ENCODE peak calls at places on chromosomes 2 and 18, in four cellular contexts. One of them, this sample, is unnamed.
A peak's percentile ranks its signal among the peaks of the same experiment; 100 is the strongest.

GRCh38 chr2:28717339-28717758 is 34.3 kb upstream of the PPP1CB start:
- DNase-seq in bronchial epithelial cell: peak; percentile 79
- DNase-seq in AG04450: peak; percentile 32
- DNase-seq in pancreas: no peak
- DNase-seq in this sample: peak; percentile 91

GRCh38 chr2:60252581-60253170 is 300.8 kb downstream of the BCL11A start:
- DNase-seq in bronchial epithelial cell: no peak
- DNase-seq in AG04450: no peak
- DNase-seq in pancreas: no peak
- DNase-seq in this sample: no peak

GRCh38 chr2:26809876-26810577 is 24.2 kb downstream of the CENPA start:
- DNase-seq in AG04450: no peak
- DNase-seq in bronchial epithelial cell: no peak
- DNase-seq in pancreas: no peak
- DNase-seq in this sample: no peak

GRCh38 chr2:234550511-234551107 is 53.7 kb upstream of the ARL4C start:
- DNase-seq in AG04450: peak; percentile 78
- DNase-seq in pancreas: peak; percentile 68
- DNase-seq in bronchial epithelial cell: peak; percentile 48
- DNase-seq in this sample: peak; percentile 77

GRCh38 chr2:135212757-135213156 is 160.7 kb downstream of the RAB3GAP1 start:
- DNase-seq in AG04450: no peak
- DNase-seq in bronchial epithelial cell: no peak
- DNase-seq in pancreas: no peak
- DNase-seq in this sample: no peak

GRCh38 chr2:226002438-226002837 is 602.9 kb downstream of the NYAP2 start:
- DNase-seq in AG04450: no peak
- DNase-seq in bronchial epithelial cell: peak; percentile 89
- DNase-seq in pancreas: no peak
- DNase-seq in this sample: peak; percentile 47

GRCh38 chr18:9516437-9517064 is 41.2 kb downstream of the RALBP1 start:
- DNase-seq in bronchial epithelial cell: peak; percentile 59
- DNase-seq in pancreas: no peak
- DNase-seq in AG04450: no peak
- DNase-seq in this sample: peak; percentile 52

GRCh38 chr2:216362730-216363129 is 9.6 kb downstream of the MARCHF4 start:
- DNase-seq in bronchial epithelial cell: peak; percentile 99
- DNase-seq in pancreas: peak; percentile 54
- DNase-seq in AG04450: peak; percentile 76
- DNase-seq in this sample: peak; percentile 97

GRCh38 chr2:15948704-15948957 is 8.3 kb downstream of the MYCN start:
- DNase-seq in bronchial epithelial cell: no peak
- DNase-seq in pancreas: no peak
- DNase-seq in AG04450: no peak
- DNase-seq in this sample: no peak

GRCh38 chr2:97660775-97661417 is 2.9 kb downstream of the ACTR1B start:
- DNase-seq in pancreas: peak; percentile 12
- DNase-seq in AG04450: no peak
- DNase-seq in bronchial epithelial cell: no peak
- DNase-seq in this sample: no peak

GRCh38 chr2:41970898-41971660 is 76.7 kb upstream of the PKDCC start:
- DNase-seq in pancreas: no peak
- DNase-seq in AG04450: no peak
- DNase-seq in bronchial epithelial cell: no peak
- DNase-seq in this sample: no peak

GRCh38 chr2:229282758-229283546 is 11.9 kb upstream of the PID1 start:
- DNase-seq in bronchial epithelial cell: peak; percentile 94
- DNase-seq in pancreas: no peak
- DNase-seq in AG04450: peak; percentile 20
- DNase-seq in this sample: peak; percentile 99

GRCh38 chr2:59875836-59876235 is 677.6 kb downstream of the BCL11A start:
- DNase-seq in AG04450: no peak
- DNase-seq in pancreas: no peak
- DNase-seq in bronchial epithelial cell: no peak
- DNase-seq in this sample: no peak

GRCh38 chr2:15617778-15618448 is 26.2 kb downstream of the DDX1 start:
- DNase-seq in AG04450: no peak
- DNase-seq in bronchial epithelial cell: no peak
- DNase-seq in pancreas: no peak
- DNase-seq in this sample: no peak

GRCh38 chr2:152097291-152098032 is 1.4 kb downstream of the CACNB4 start:
- DNase-seq in pancreas: no peak
- DNase-seq in bronchial epithelial cell: peak; percentile 68
- DNase-seq in AG04450: no peak
- DNase-seq in this sample: peak; percentile 57

GRCh38 chr18:21448301-21448700 is 152.2 kb downstream of the ESCO1 start:
- DNase-seq in AG04450: no peak
- DNase-seq in bronchial epithelial cell: no peak
- DNase-seq in pancreas: no peak
- DNase-seq in this sample: no peak

GRCh38 chr2:174445248-174445647 is 41.6 kb downstream of the GPR155 start:
- DNase-seq in AG04450: no peak
- DNase-seq in bronchial epithelial cell: no peak
- DNase-seq in pancreas: no peak
- DNase-seq in this sample: no peak

GRCh38 chr2:189791338-189792042 is 7.2 kb downstream of the PMS1 start:
- DNase-seq in bronchial epithelial cell: no peak
- DNase-seq in pancreas: no peak
- DNase-seq in AG04450: no peak
- DNase-seq in this sample: peak; percentile 35

GRCh38 chr2:197121255-197121654 is 189.3 kb downstream of the ANKRD44 start:
- DNase-seq in bronchial epithelial cell: no peak
- DNase-seq in pancreas: no peak
- DNase-seq in AG04450: no peak
- DNase-seq in this sample: no peak

GRCh38 chr2:38716185-38716584 is 35.0 kb downstream of the SRSF7 start:
- DNase-seq in pancreas: no peak
- DNase-seq in bronchial epithelial cell: peak; percentile 57
- DNase-seq in AG04450: peak; percentile 63
- DNase-seq in this sample: peak; percentile 39

GRCh38 chr2:239230318-239231052 is 170.3 kb downstream of the HDAC4 start:
- DNase-seq in bronchial epithelial cell: no peak
- DNase-seq in AG04450: no peak
- DNase-seq in pancreas: no peak
- DNase-seq in this sample: no peak

GRCh38 chr18:61953161-61953560 is 60.4 kb upstream of the RNF152 start:
- DNase-seq in pancreas: no peak
- DNase-seq in AG04450: no peak
- DNase-seq in bronchial epithelial cell: no peak
- DNase-seq in this sample: no peak

GRCh38 chr2:30865892-30866681 is 58.8 kb upstream of the CAPN13 start:
- DNase-seq in AG04450: no peak
- DNase-seq in bronchial epithelial cell: no peak
- DNase-seq in pancreas: no peak
- DNase-seq in this sample: no peak

GRCh38 chr2:148617219-148617618 is 27.3 kb upstream of the EPC2 start:
- DNase-seq in bronchial epithelial cell: no peak
- DNase-seq in AG04450: no peak
- DNase-seq in pancreas: no peak
- DNase-seq in this sample: no peak

GRCh38 chr2:135948642-135949355 is 36.6 kb downstream of the DARS1 start:
- DNase-seq in pancreas: no peak
- DNase-seq in AG04450: no peak
- DNase-seq in bronchial epithelial cell: peak; percentile 94
- DNase-seq in this sample: peak; percentile 86

GRCh38 chr2:186059096-186059495 is 320.5 kb downstream of the FSIP2 start:
- DNase-seq in AG04450: no peak
- DNase-seq in bronchial epithelial cell: peak; percentile 22
- DNase-seq in pancreas: no peak
- DNase-seq in this sample: peak; percentile 18

GRCh38 chr2:11142987-11143386 is 12.3 kb upstream of the SLC66A3 start:
- DNase-seq in bronchial epithelial cell: no peak
- DNase-seq in pancreas: no peak
- DNase-seq in AG04450: no peak
- DNase-seq in this sample: no peak

GRCh38 chr2:11144077-11144723 is 11.1 kb upstream of the SLC66A3 start:
- DNase-seq in AG04450: no peak
- DNase-seq in bronchial epithelial cell: no peak
- DNase-seq in pancreas: no peak
- DNase-seq in this sample: no peak

GRCh38 chr2:11140492-11140891 is 14.8 kb upstream of the SLC66A3 start:
- DNase-seq in bronchial epithelial cell: peak; percentile 18
- DNase-seq in AG04450: no peak
- DNase-seq in pancreas: no peak
- DNase-seq in this sample: no peak

GRCh38 chr2:11141319-11141718 is 13.9 kb upstream of the SLC66A3 start:
- DNase-seq in pancreas: no peak
- DNase-seq in bronchial epithelial cell: no peak
- DNase-seq in AG04450: no peak
- DNase-seq in this sample: no peak

DNA sequence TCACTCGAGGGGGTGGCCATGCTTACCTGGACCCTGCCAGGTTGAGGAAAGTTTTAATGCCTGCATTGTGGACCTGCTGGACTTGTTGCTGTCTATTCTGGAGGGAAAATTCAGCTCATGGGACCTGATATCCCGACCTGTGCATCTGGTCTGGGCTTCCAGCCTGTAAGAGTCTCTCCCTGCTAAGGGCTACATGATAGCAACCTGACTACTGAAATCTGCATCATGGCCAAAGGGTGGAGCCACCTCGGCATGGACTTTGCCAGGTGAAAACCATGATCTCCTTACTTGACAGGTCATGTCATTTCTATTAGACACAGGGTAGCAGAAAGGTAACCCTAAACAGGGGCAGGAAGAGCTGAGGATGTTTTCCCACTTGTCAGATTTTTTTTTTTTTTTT is 12.9 kb upstream of the SLC66A3 start:
- DNase-seq in pancreas: no peak
- DNase-seq in AG04450: no peak
- DNase-seq in bronchial epithelial cell: no peak
- DNase-seq in this sample: no peak
- TF ChIP-seq CTCF in pancreas: no peak
- TF ChIP-seq CTCF in AG04450: no peak
- TF ChIP-seq CTCF in bronchial epithelial cell: no peak
- TF ChIP-seq CTCF in this sample: no peak

DNA sequence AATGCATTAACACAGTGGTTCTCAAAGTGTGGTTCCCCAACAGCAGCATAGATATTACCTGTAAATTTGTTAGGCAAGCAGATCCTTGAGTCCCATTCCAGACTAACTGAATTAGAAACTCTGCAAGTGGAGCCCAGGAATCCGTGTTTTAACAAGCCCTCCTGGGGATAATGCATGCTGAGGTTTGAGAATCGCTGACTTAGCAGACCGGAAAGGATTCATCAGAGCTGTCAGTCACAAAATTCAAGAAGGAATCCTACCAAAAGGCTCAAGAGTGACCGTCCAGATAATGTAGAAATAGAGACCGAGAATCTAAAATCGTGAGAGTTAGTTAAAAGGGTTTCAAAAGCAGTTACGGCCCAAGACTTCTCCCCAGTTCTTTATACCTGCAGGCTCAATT is 66.9 kb downstream of the LOXHD1 start:
- DNase-seq in pancreas: no peak
- DNase-seq in AG04450: no peak
- DNase-seq in bronchial epithelial cell: no peak
- DNase-seq in this sample: no peak
- TF ChIP-seq CTCF in pancreas: no peak
- TF ChIP-seq CTCF in AG04450: no peak
- TF ChIP-seq CTCF in bronchial epithelial cell: no peak
- TF ChIP-seq CTCF in this sample: no peak

GRCh38 chr2:37201766-37202165 is 5.5 kb downstream of the CEBPZOS start:
- DNase-seq in AG04450: no peak
- DNase-seq in bronchial epithelial cell: no peak
- DNase-seq in pancreas: no peak
- DNase-seq in this sample: no peak
- TF ChIP-seq CTCF in AG04450: no peak
- TF ChIP-seq CTCF in bronchial epithelial cell: no peak
- TF ChIP-seq CTCF in pancreas: no peak
- TF ChIP-seq CTCF in this sample: no peak

DNA sequence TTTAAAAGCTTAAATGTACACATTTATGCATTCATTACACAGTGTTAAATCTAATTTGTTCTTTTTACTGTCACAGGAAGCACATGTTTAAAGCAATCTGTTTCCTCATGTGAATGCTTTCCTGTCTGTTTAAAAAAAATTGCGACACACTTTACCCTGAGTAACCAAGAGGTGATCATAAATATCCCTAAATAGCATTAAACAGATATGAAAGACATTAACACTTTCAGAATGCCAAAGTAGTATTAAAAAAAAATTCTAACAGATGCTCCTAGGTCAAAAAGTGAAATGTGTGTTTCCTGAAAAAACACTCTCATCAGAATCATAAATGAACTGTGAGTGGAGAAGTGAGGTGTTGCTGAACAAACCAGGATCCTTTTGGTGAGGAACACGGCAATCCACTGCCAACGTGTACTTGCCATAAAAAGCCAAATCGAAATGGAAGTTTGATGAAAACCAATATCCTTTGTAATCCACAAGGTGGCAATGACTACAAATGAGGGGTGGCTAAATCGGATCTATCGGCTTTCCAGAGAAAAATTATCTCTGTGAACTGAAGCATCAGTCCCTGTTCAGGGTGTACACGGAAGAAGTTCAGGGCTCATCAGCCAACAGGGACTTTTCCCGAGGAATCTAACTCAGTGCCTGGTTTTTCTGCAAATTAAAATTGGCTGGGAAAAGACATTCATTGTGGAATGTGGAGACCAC is 248.9 kb downstream of the TCF4 start:
- DNase-seq in bronchial epithelial cell: peak; percentile 6
- DNase-seq in pancreas: no peak
- DNase-seq in AG04450: no peak
- DNase-seq in this sample: no peak
- TF ChIP-seq CTCF in bronchial epithelial cell: no peak
- TF ChIP-seq CTCF in pancreas: no peak
- TF ChIP-seq CTCF in AG04450: peak; percentile 45
- TF ChIP-seq CTCF in this sample: no peak

GRCh38 chr18:48875942-48876511 is 74.7 kb downstream of the SMAD7 start:
- DNase-seq in pancreas: no peak
- DNase-seq in AG04450: no peak
- DNase-seq in bronchial epithelial cell: no peak
- DNase-seq in this sample: no peak
- TF ChIP-seq CTCF in pancreas: no peak
- TF ChIP-seq CTCF in AG04450: no peak
- TF ChIP-seq CTCF in bronchial epithelial cell: no peak
- TF ChIP-seq CTCF in this sample: no peak

GRCh38 chr2:200705305-200705985 is 106.3 kb upstream of the BZW1 start:
- DNase-seq in pancreas: no peak
- DNase-seq in AG04450: peak; percentile 4
- DNase-seq in bronchial epithelial cell: no peak
- DNase-seq in this sample: no peak
- TF ChIP-seq CTCF in pancreas: no peak
- TF ChIP-seq CTCF in AG04450: peak; percentile 45
- TF ChIP-seq CTCF in bronchial epithelial cell: peak; percentile 37
- TF ChIP-seq CTCF in this sample: no peak

GRCh38 chr2:40809156-40809555 is 357.3 kb upstream of the SLC8A1 start:
- DNase-seq in AG04450: no peak
- DNase-seq in pancreas: no peak
- DNase-seq in bronchial epithelial cell: no peak
- DNase-seq in this sample: no peak
- TF ChIP-seq CTCF in AG04450: no peak
- TF ChIP-seq CTCF in pancreas: no peak
- TF ChIP-seq CTCF in bronchial epithelial cell: no peak
- TF ChIP-seq CTCF in this sample: no peak

This sample was measured in MCF 10A.